ENCODE peak calls at places on chromosomes 5 and 9, in seven cellular contexts. H is IMR-90, F is body of pancreas, G is tibial nerve, V is adrenal gland, A is sigmoid colon, L is lower leg skin. O is an unnamed sample.

GRCh38 chr5:119743927-119744326 is 114.6 kb downstream of the FAM170A start:
- DNase-seq in H (peak), F (peak), G (no peak), V (no peak), A (no peak), L (no peak), O (no peak)

GRCh38 chr9:121603028-121603427 is 48.4 kb upstream of the DAB2IP start:
- DNase-seq in H (no peak), F (no peak), G (no peak), V (no peak), A (no peak), L (no peak), O (no peak)

GRCh38 chr9:115413766-115414382 is 295.9 kb upstream of the TNC start:
- DNase-seq in H (no peak), F (no peak), G (no peak), V (no peak), A (no peak), L (no peak), O (no peak)

GRCh38 chr5:95530441-95530840 is 24.3 kb downstream of the SKIC3 start:
- DNase-seq in H (peak), F (no peak), G (no peak), V (peak), A (no peak), L (no peak), O (no peak)

GRCh38 chr9:137670391-137671195 is 51.8 kb downstream of the EHMT1 start:
- DNase-seq in H (no peak), F (peak), G (no peak), V (peak), A (peak), L (no peak), O (peak)

GRCh38 chr5:128290152-128290858 is 206.7 kb downstream of the SLC12A2 start:
- DNase-seq in H (peak), F (no peak), G (no peak), V (no peak), A (no peak), L (no peak), O (no peak)

GRCh38 chr5:444226-444625 is 1.2 kb downstream of the EXOC3 start:
- DNase-seq in H (no peak), F (peak), G (no peak), V (peak), A (peak), L (no peak), O (no peak)

GRCh38 chr5:1444361-1445189 is 665 bp downstream of the SLC6A3 start:
- DNase-seq in H (no peak), F (no peak), G (no peak), V (no peak), A (no peak), L (no peak), O (no peak)

GRCh38 chr5:179123109-179123426 is 62.9 kb downstream of the ZNF354C start:
- DNase-seq in H (no peak), F (no peak), G (no peak), V (no peak), A (no peak), L (no peak), O (no peak)

GRCh38 chr9:93011114-93011513 is 47.4 kb upstream of the SUSD3 start:
- DNase-seq in H (no peak), F (no peak), G (no peak), V (peak), A (peak), L (no peak), O (no peak)

GRCh38 chr5:14405267-14405666 is 176.3 kb upstream of the OTULINL start:
- DNase-seq in H (no peak), F (no peak), G (no peak), V (no peak), A (no peak), L (no peak), O (no peak)

GRCh38 chr5:120988970-120989369 is 524.9 kb downstream of the PRR16 start:
- DNase-seq in H (no peak), F (no peak), G (no peak), V (no peak), A (no peak), L (no peak), O (no peak)

GRCh38 chr5:108003178-108003577 is 332.4 kb upstream of the EFNA5 start:
- DNase-seq in H (peak), F (no peak), G (no peak), V (no peak), A (no peak), L (no peak), O (no peak)

DNA sequence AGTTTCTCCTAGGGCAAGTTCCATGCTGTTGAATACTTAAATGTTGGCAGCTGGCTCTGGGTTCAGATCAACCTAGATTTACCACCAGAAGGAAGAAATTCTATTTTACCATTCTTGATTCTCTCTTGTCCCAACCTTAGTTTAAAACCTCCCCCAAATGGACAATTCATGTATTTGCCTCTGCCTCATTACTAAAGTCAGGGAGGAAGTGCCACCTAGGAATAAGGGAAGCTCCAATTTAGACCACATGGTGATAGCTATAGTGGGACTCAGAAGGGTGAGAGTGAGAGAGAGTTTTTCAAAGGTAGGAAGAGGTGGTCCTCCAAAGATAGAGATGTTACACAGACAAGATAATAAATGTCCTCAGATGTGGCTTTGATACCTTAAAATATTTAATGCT is 53.4 kb upstream of the PAM start:
- DNase-seq in H (no peak), F (no peak), G (no peak), V (no peak), A (no peak), L (no peak), O (no peak)
- H3K4me3 ChIP-seq in H (no peak), F (no peak), G (no peak), V (no peak), A (no peak), L (no peak), O (no peak)

GRCh38 chr5:139393497-139394122 is 1.3 kb downstream of the PROB1 start:
- DNase-seq in H (no peak), F (no peak), G (no peak), V (no peak), A (no peak), L (no peak), O (no peak)
- TF ChIP-seq POLR2A in H (no peak), F (no peak), G (no peak), V (no peak), A (no peak), L (no peak), O (no peak)

GRCh38 chr9:130448035-130448624 is 3.4 kb downstream of the ASS1 start:
- DNase-seq in H (peak), F (no peak), G (no peak), V (no peak), A (no peak), L (no peak), O (no peak)
- H3K4me3 ChIP-seq in H (no peak), F (no peak), G (no peak), V (no peak), A (no peak), L (no peak), O (no peak)

GRCh38 chr5:75234251-75234650 is 2.4 kb downstream of the ANKRD31 start:
- DNase-seq in H (no peak), F (no peak), G (no peak), V (no peak), A (no peak), L (no peak), O (no peak)

GRCh38 chr5:75239681-75240080 is 3.0 kb upstream of the ANKRD31 start:
- DNase-seq in H (no peak), F (no peak), G (no peak), V (no peak), A (no peak), L (no peak), O (no peak)

GRCh38 chr5:75242067-75242466 is 5.4 kb upstream of the ANKRD31 start:
- DNase-seq in H (no peak), F (no peak), G (no peak), V (no peak), A (no peak), L (no peak), O (no peak)

GRCh38 chr5:75235711-75236110 is 967 bp downstream of the ANKRD31 start:
- DNase-seq in H (no peak), F (no peak), G (no peak), V (no peak), A (no peak), L (no peak), O (no peak)

GRCh38 chr5:75236322-75237316 is at the start of gene ANKRD31:
- DNase-seq in H (peak), F (peak), G (peak), V (peak), A (peak), L (peak), O (peak)
- TF ChIP-seq POLR2A in H (peak), F (peak), G (peak), V (peak), A (no peak), L (no peak), O (no peak)

DNA sequence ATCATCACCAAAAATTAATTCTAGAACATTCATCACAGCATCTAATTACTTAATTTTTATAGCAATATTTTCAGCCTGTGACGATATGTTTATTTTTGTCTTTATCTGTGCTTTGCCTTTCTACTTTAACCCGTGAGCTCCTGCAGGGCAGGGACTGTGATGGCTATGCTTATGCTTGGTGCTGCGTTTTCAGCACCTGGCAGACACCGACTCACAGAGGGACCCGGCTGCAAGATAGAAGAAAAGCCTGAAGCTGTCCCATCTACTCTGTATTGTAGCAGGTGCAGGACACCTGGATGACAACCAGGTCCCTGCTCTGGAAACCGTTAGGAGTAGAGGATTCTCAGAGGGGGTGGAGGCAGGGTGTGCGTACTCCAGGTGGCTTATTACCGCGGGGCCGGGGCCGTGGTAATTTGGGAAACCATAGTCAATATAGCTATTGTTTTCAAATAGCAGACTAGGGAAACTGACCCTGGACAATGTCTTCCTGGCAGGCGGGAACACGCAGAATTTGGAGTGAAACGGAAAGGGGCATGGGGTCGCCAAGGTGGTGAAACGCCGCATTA is 140.2 kb upstream of the PALM2AKAP2 start:
- DNase-seq in H (no peak), F (no peak), G (no peak), V (no peak), A (no peak), L (no peak), O (no peak)
- H3K4me3 ChIP-seq in H (no peak), F (no peak), G (no peak), V (no peak), A (no peak), L (no peak), O (peak)

GRCh38 chr5:172090976-172091547 is 84.6 kb upstream of the FBXW11 start:
- DNase-seq in H (no peak), F (no peak), G (no peak), V (no peak), A (peak), L (no peak), O (no peak)
- TF ChIP-seq POLR2A in H (no peak), F (no peak), G (no peak), V (no peak), A (no peak), L (no peak), O (no peak)